ENCODE peak calls at places on chromosomes 16 and 17, in six cellular contexts. Q is H9; B is tibial nerve; M is CD4-positive, alpha-beta T cell; H is uterus; R is upper lobe of right lung. L is an unnamed sample.

GRCh38 chr16:2211923-2212347 is 1.3 kb upstream of the BRICD5 start:
- DNase-seq in Q (no peak), B (no peak), M (no peak), H (no peak), R (no peak), L (no peak)

GRCh38 chr16:85569615-85570212 is 43.4 kb upstream of the GSE1 start:
- DNase-seq in Q (peak; percentile 80), B (no peak), M (no peak), H (no peak), R (no peak), L (no peak)

GRCh38 chr16:3094289-3095027 is 4.6 kb downstream of the ZSCAN10 start:
- DNase-seq in Q (no peak), B (no peak), M (peak; percentile 39), H (no peak), R (no peak), L (no peak)

GRCh38 chr17:50048146-50048720 is 7.7 kb upstream of the ITGA3 start:
- DNase-seq in Q (no peak), B (no peak), M (no peak), H (no peak), R (no peak), L (no peak)

GRCh38 chr17:76263896-76264295 is 1.3 kb upstream of the UBALD2 start:
- DNase-seq in Q (no peak), B (no peak), M (no peak), H (no peak), R (no peak), L (no peak)

GRCh38 chr17:51260960-51261958 is 913 bp downstream of the UTP18 start:
- DNase-seq in Q (peak; percentile 89), B (peak; percentile 32), M (peak; percentile 73), H (peak; percentile 67), R (peak; percentile 89), L (no peak)

GRCh38 chr17:74332763-74333220 is 6.8 kb downstream of the KIF19 start:
- DNase-seq in Q (no peak), B (no peak), M (no peak), H (no peak), R (no peak), L (no peak)

GRCh38 chr17:6444573-6445335 is 499 bp downstream of the PIMREG start:
- DNase-seq in Q (no peak), B (no peak), M (no peak), H (no peak), R (no peak), L (no peak)

GRCh38 chr16:64507240-64508024 is 614.4 kb downstream of the CDH11 start:
- DNase-seq in Q (no peak), B (no peak), M (no peak), H (no peak), R (no peak), L (no peak)

GRCh38 chr16:84700518-84701277 is 898 bp downstream of the USP10 start:
- DNase-seq in Q (no peak), B (peak; percentile 21), M (peak; percentile 26), H (no peak), R (no peak), L (peak; percentile 22)

GRCh38 chr16:87812200-87812656 is 46.4 kb upstream of the KLHDC4 start:
- DNase-seq in Q (no peak), B (no peak), M (no peak), H (no peak), R (no peak), L (no peak)

GRCh38 chr16:85172465-85173071 is 60.3 kb upstream of the CIBAR2 start:
- DNase-seq in Q (peak; percentile 70), B (no peak), M (no peak), H (no peak), R (no peak), L (no peak)

GRCh38 chr17:1455291-1455747 is 713 bp downstream of the CRK start:
- DNase-seq in Q (peak; percentile 78), B (peak; percentile 43), M (peak; percentile 18), H (peak; percentile 57), R (peak; percentile 83), L (peak; percentile 27)

GRCh38 chr17:1617620-1618174 is 10.9 kb downstream of the SLC43A2 start:
- DNase-seq in Q (no peak), B (peak; percentile 34), M (no peak), H (no peak), R (no peak), L (no peak)

GRCh38 chr16:30660424-30661251 is 2.4 kb downstream of the FBRS start:
- DNase-seq in Q (no peak), B (no peak), M (peak; percentile 70), H (no peak), R (no peak), L (no peak)

GRCh38 chr17:14903810-14904209 is 361.3 kb downstream of the PMP22 start:
- DNase-seq in Q (no peak), B (no peak), M (no peak), H (no peak), R (no peak), L (no peak)

GRCh38 chr16:64615647-64616280 is 506.1 kb downstream of the CDH11 start:
- DNase-seq in Q (peak; percentile 75), B (no peak), M (no peak), H (no peak), R (peak; percentile 59), L (no peak)

GRCh38 chr16:55661842-55662479 is 6.2 kb downstream of the SLC6A2 start:
- DNase-seq in Q (no peak), B (no peak), M (no peak), H (no peak), R (no peak), L (no peak)

GRCh38 chr17:72587773-72588511 is 467.1 kb downstream of the SOX9 start:
- DNase-seq in Q (no peak), B (no peak), M (no peak), H (no peak), R (no peak), L (no peak)

GRCh38 chr17:82458885-82459424 is 414 bp downstream of the NARF start:
- DNase-seq in Q (no peak), B (no peak), M (peak; percentile 22), H (no peak), R (no peak), L (no peak)

DNA sequence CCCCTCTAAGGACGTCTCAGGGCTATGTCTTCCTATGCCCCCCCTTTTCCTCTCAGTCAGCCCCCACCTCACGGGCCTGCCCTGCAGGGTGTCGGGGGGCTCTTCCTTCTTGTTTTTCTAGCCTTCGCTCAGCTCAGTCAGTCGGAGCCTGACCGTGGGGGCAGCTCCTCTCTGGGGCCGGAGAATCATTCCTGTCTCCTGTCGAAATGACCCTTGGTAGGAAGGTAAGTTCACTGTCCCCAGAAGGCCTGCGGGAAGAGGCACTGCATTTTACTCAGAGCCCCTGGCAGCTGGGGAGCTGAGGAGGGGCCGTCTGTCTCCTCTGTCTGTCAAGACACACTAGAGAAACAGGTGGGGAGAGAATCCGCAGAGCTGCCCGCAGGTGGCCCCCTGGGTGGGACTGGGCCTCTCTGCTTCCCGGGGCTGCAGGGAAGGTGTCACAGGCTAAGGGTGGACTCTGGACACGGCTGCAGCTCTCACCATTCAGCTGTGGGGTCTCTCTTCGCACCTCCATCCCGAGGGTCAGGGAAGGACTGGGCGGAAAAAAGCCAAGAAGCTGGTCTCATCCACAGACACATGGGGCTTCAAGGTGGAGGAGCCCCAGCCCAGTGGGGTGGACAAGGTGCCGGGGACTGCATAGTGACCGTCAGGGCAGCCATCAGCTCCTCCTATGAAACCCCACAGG is 112.8 kb upstream of the TNRC6C start:
- DNase-seq in Q (no peak), B (no peak), M (no peak), H (no peak), R (peak; percentile 42), L (no peak)
- H3K27ac ChIP-seq in Q (no peak overlapping the region), B (no peak overlapping the region), M (no peak overlapping the region), H (no peak overlapping the region), R (no peak overlapping the region), L (no peak overlapping the region)

GRCh38 chr16:73172621-73173312 is 124.8 kb upstream of the ZFHX3 start:
- DNase-seq in Q (peak; percentile 56), B (peak; percentile 83), M (no peak), H (peak; percentile 85), R (peak; percentile 76), L (no peak)
- H3K27ac ChIP-seq in Q (no peak overlapping the region), B (peak overlapping the region; percentile 45), M (no peak overlapping the region), H (peak overlapping the region; percentile 65), R (peak overlapping the region; percentile 58), L (no peak overlapping the region)

GRCh38 chr16:23755484-23755809 is 621 bp downstream of the CHP2 start:
- DNase-seq in Q (no peak), B (no peak), M (no peak), H (no peak), R (no peak), L (no peak)
- H3K27ac ChIP-seq in Q (no peak overlapping the region), B (no peak overlapping the region), M (no peak overlapping the region), H (no peak overlapping the region), R (no peak overlapping the region), L (no peak overlapping the region)

DNA sequence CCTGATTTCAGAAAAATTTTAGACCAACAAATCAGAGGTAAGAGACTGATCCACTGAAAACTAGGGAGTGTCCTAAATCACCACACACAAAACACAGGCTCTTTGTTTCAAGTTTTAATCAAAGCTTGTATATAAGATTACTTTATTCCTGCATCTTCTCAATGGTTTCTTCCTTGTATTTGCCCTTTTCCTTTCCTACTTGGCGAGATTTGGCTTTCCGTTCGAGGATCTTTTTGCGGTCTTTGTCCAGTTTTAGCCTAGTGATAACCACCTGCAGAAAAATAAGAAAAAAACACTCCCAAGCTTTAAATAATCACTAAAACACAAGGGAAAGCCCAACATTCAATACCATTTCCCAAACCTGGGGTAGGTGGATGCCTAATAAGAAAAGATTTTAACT is 918 bp upstream of the KRABD2 start:
- DNase-seq in Q (no peak), B (no peak), M (no peak), H (no peak), R (no peak), L (no peak)
- H3K27ac ChIP-seq in Q (no peak overlapping the region), B (no peak overlapping the region), M (no peak overlapping the region), H (peak overlapping the region; percentile 87), R (peak overlapping the region; percentile 84), L (no peak overlapping the region)

GRCh38 chr16:69845181-69845580 is 83.0 kb downstream of the WWP2 start:
- DNase-seq in Q (no peak), B (no peak), M (no peak), H (no peak), R (no peak), L (no peak)
- H3K27ac ChIP-seq in Q (no peak overlapping the region), B (no peak overlapping the region), M (no peak overlapping the region), H (no peak overlapping the region), R (no peak overlapping the region), L (no peak overlapping the region)

GRCh38 chr16:56910654-56911539 is 21.0 kb upstream of the HERPUD1 start:
- DNase-seq in Q (no peak), B (peak; percentile 54), M (no peak), H (no peak), R (peak; percentile 41), L (no peak)
- H3K27ac ChIP-seq in Q (no peak overlapping the region), B (no peak overlapping the region), M (no peak overlapping the region), H (peak overlapping the region; percentile 10), R (peak overlapping the region; percentile 36), L (peak overlapping the region; percentile 40)

L was measured in caudate nucleus.